ENCODE peak calls at places on chromosomes 13 and 19, in ten cellular contexts. F is NCI-H748 treated with DMSO at 0.1 percent for 48 hours; W is left ventricle myocardium inferior; M is GDM1; X is stimulated activated CD8-positive, alpha-beta memory T cell treated with anti-CD3 and anti-CD28 coated beads, Interleukin-15, amount 100 ng/mL, for 1 hour; A is activated CD4-positive, alpha-beta T cell treated with anti-CD3 and anti-CD28 coated beads for 48 hours; S is hepatic stellate cell; Y is stimulated activated CD4-positive, alpha-beta T cell treated with anti-CD3 and anti-CD28 coated beads, Interleukin-1b, Interleukin-23, amount 100 ng/mL, for 1 hour; L is anterior cingulate cortex; N is amniotic stem cell. I is an unnamed sample.

GRCh38 chr13:112055417-112056206 is 11.3 kb upstream of the SOX1 start:
- DNase-seq in W (no peak), N (no peak), S (no peak), F (no peak), A (no peak), Y (no peak), L (no peak), M (no peak), X (no peak), I (no peak)

GRCh38 chr13:75639426-75639825 is 3.3 kb downstream of the LMO7 start:
- DNase-seq in A (no peak), X (no peak), W (no peak), M (no peak), F (no peak), N (no peak), S (no peak), Y (no peak), L (no peak), I (no peak)

GRCh38 chr19:2059422-2060201 is 8.6 kb upstream of the MKNK2 start:
- DNase-seq in A (no peak), M (no peak), N (no peak), X (no peak), S (peak), F (no peak), L (peak), W (no peak), Y (no peak), I (no peak)

GRCh38 chr13:49997935-49998334 is 1.1 kb downstream of the TRIM13 start:
- DNase-seq in Y (no peak), X (no peak), L (no peak), N (no peak), M (no peak), F (peak), W (no peak), S (no peak), A (no peak), I (peak)

GRCh38 chr13:107743100-107743499 is 472.2 kb downstream of the LIG4 start:
- DNase-seq in S (no peak), N (no peak), M (no peak), A (no peak), F (no peak), L (no peak), X (no peak), W (no peak), Y (no peak), I (no peak)

GRCh38 chr13:80340643-80341097 is 256 bp downstream of the SPRY2 start:
- DNase-seq in N (no peak), Y (no peak), W (no peak), M (no peak), S (peak), F (peak), A (peak), L (no peak), X (no peak), I (peak)

GRCh38 chr19:17676295-17676694 is 11.9 kb downstream of the UNC13A start:
- DNase-seq in Y (no peak), F (no peak), X (no peak), S (no peak), A (no peak), N (no peak), M (no peak), W (no peak), L (no peak), I (no peak)

GRCh38 chr19:2081873-2082810 is 14.0 kb downstream of the MOB3A start:
- DNase-seq in W (no peak), S (no peak), F (no peak), X (no peak), N (no peak), L (no peak), A (peak), Y (no peak), M (no peak), I (no peak)

GRCh38 chr13:41004875-41005693 is 14.0 kb downstream of the ELF1 start:
- DNase-seq in X (no peak), N (no peak), Y (no peak), S (no peak), L (no peak), W (no peak), M (peak), A (no peak), F (no peak), I (peak)

GRCh38 chr13:48738261-48738755 is 84.6 kb downstream of the CYSLTR2 start:
- DNase-seq in F (no peak), L (no peak), X (no peak), Y (no peak), W (no peak), M (no peak), A (no peak), N (no peak), S (no peak), I (no peak)

GRCh38 chr13:110268061-110268460 is 38.9 kb downstream of the COL4A1 start:
- DNase-seq in S (no peak), X (no peak), N (no peak), Y (no peak), A (no peak), L (no peak), F (no peak), M (no peak), W (no peak), I (no peak)

GRCh38 chr13:35744566-35745203 is 268.2 kb upstream of the MAB21L1 start:
- DNase-seq in X (no peak), L (no peak), S (no peak), A (no peak), W (no peak), Y (no peak), F (no peak), N (no peak), M (no peak), I (no peak)

GRCh38 chr13:52070929-52071523 is 46.5 kb downstream of the UTP14C start:
- DNase-seq in N (no peak), A (peak), Y (no peak), S (peak), W (no peak), X (no peak), L (no peak), F (no peak), M (no peak), I (peak)

GRCh38 chr13:111622051-111622531 is 301.6 kb downstream of the TEX29 start:
- DNase-seq in L (no peak), A (no peak), S (no peak), Y (no peak), F (no peak), X (no peak), N (no peak), M (no peak), W (no peak), I (no peak)

GRCh38 chr19:3976495-3977241 is 5.8 kb upstream of the DAPK3 start:
- DNase-seq in N (no peak), A (peak), F (no peak), L (no peak), S (peak), M (no peak), Y (no peak), W (no peak), X (no peak), I (no peak)